ENCODE peak calls at places on chromosomes 12 and 14, in seven cellular contexts. I is AG10803, V is anterior cingulate cortex, C is endothelial cell of umbilical vein, N is A172, J is NCI-H1105, M is lung. X is an unnamed sample.

GRCh38 chr14:51674294-51675002 is 22.7 kb downstream of the FRMD6 start:
- DNase-seq in I (peak; percentile 75), V (no peak), C (no peak), N (no peak), J (no peak), M (no peak), X (no peak)

GRCh38 chr12:646303-647038 is 16.8 kb downstream of the NINJ2 start:
- DNase-seq in I (peak; percentile 45), V (no peak), C (peak; percentile 90), N (no peak), J (no peak), M (peak; percentile 54), X (peak; percentile 33)

GRCh38 chr14:79549515-79549914 is 661.8 kb downstream of the DIO2 start:
- DNase-seq in I (peak; percentile 12), V (no peak), C (no peak), N (no peak), J (no peak), M (no peak), X (no peak)

GRCh38 chr14:101844219-101844618 is 82.7 kb downstream of the PPP2R5C start:
- DNase-seq in I (no peak), V (no peak), C (no peak), N (no peak), J (no peak), M (no peak), X (no peak)

GRCh38 chr14:36066636-36067035 is 109.9 kb downstream of the PTCSC3 start:
- DNase-seq in I (no peak), V (no peak), C (no peak), N (no peak), J (no peak), M (no peak), X (no peak)

GRCh38 chr12:75592638-75593335 is 81.4 kb upstream of the KRR1 start:
- DNase-seq in I (no peak), V (no peak), C (no peak), N (no peak), J (no peak), M (no peak), X (no peak)

GRCh38 chr12:52539024-52539820 is 13.7 kb downstream of the KRT71 start:
- DNase-seq in I (peak; percentile 72), V (no peak), C (peak; percentile 42), N (peak; percentile 63), J (peak; percentile 61), M (no peak), X (peak; percentile 69)

GRCh38 chr12:106994579-106995220 is 7.8 kb upstream of the MTERF2 start:
- DNase-seq in I (peak; percentile 79), V (no peak), C (no peak), N (peak; percentile 13), J (no peak), M (no peak), X (peak; percentile 64)

GRCh38 chr12:46452061-46452615 is 79.6 kb upstream of the SLC38A2 start:
- DNase-seq in I (no peak), V (no peak), C (peak; percentile 62), N (peak; percentile 69), J (no peak), M (no peak), X (no peak)

GRCh38 chr14:73717247-73717646 is 3.1 kb upstream of the PNMA1 start:
- DNase-seq in I (no peak), V (no peak), C (no peak), N (no peak), J (peak; percentile 8), M (no peak), X (no peak)

GRCh38 chr12:6947615-6948014 is 3.5 kb upstream of the PTPN6 start:
- DNase-seq in I (no peak), V (no peak), C (no peak), N (no peak), J (no peak), M (no peak), X (no peak)

GRCh38 chr14:57051633-57052032 is 217.1 kb downstream of the EXOC5 start:
- DNase-seq in I (no peak), V (no peak), C (no peak), N (no peak), J (no peak), M (no peak), X (no peak)

X was measured in AG08395.